ENCODE peak calls at places on chromosomes 1 and 21, in nine cellular contexts. E is osteocyte; O is tibial nerve; W is left cardiac atrium; D is activated T-helper 9 cell treated with anti-CD3 and anti-CD28 coated beads, Interleukin-2, amount 50 U/mL, for 16 hours; T is NCI-H2081; L is GM12865; X is stromal cell of bone marrow; R is germinal center. H is an unnamed sample.

GRCh38 chr21:45543371-45543709 is 1.1 kb upstream of the SLC19A1 start:
- DNase-seq in W (no peak), E (no peak), R (no peak), T (no peak), D (no peak), O (no peak), X (no peak), L (no peak), H (no peak)

GRCh38 chr1:179043266-179043665 is 17.6 kb downstream of the FAM20B start:
- DNase-seq in D (no peak), R (no peak), E (no peak), T (no peak), L (no peak), X (no peak), W (no peak), O (no peak), H (no peak)

GRCh38 chr1:59707216-59707615 is 107.5 kb upstream of the HOOK1 start:
- DNase-seq in E (no peak), T (no peak), X (peak), O (no peak), R (no peak), D (no peak), L (no peak), W (peak), H (no peak)

GRCh38 chr1:230863449-230863848 is 4.9 kb downstream of the C1orf198 start:
- DNase-seq in X (no peak), E (no peak), T (no peak), O (no peak), D (no peak), R (peak), L (no peak), W (no peak), H (peak)

GRCh38 chr1:64150266-64150665 is 53.2 kb upstream of the UBE2U start:
- DNase-seq in D (no peak), T (no peak), L (no peak), E (no peak), W (no peak), R (no peak), X (no peak), O (no peak), H (no peak)

GRCh38 chr1:223299553-223299952 is 64.4 kb downstream of the SUSD4 start:
- DNase-seq in O (no peak), D (no peak), E (no peak), L (no peak), T (no peak), W (no peak), R (no peak), X (no peak), H (no peak)

GRCh38 chr1:52907068-52907811 is 14.3 kb downstream of the ECHDC2 start:
- DNase-seq in X (no peak), L (no peak), W (no peak), R (no peak), O (no peak), E (no peak), D (no peak), T (no peak), H (no peak)

GRCh38 chr1:214604543-214604942 is 1.5 kb downstream of the CENPF start:
- DNase-seq in R (no peak), T (no peak), L (no peak), X (no peak), E (no peak), W (no peak), D (no peak), O (no peak), H (no peak)

GRCh38 chr1:172638885-172639831 is 19.7 kb upstream of the FASLG start:
- DNase-seq in D (peak), R (no peak), E (no peak), T (no peak), W (no peak), L (peak), X (peak), O (no peak), H (no peak)

GRCh38 chr1:145872421-145872891 is 13.2 kb downstream of the ANKRD35 start:
- DNase-seq in R (no peak), E (no peak), D (no peak), X (peak), O (peak), L (no peak), W (peak), T (no peak), H (no peak)

GRCh38 chr1:29471487-29472313 is 235.4 kb downstream of the PTPRU start:
- DNase-seq in D (no peak), W (no peak), O (no peak), E (no peak), L (no peak), R (no peak), T (peak), X (no peak), H (no peak)

GRCh38 chr1:29322861-29323585 is 86.7 kb downstream of the PTPRU start:
- DNase-seq in D (no peak), L (no peak), T (no peak), R (no peak), O (no peak), E (peak), W (no peak), X (no peak), H (no peak)

GRCh38 chr1:2804628-2805351 is 3.3 kb upstream of the TTC34 start:
- DNase-seq in D (no peak), L (no peak), W (peak), T (no peak), R (no peak), X (no peak), O (no peak), E (no peak), H (no peak)

GRCh38 chr1:35769188-35769758 is 505 bp downstream of the CLSPN start:
- DNase-seq in O (peak), D (peak), T (peak), W (peak), R (peak), L (peak), X (peak), E (peak), H (peak)

GRCh38 chr1:119101563-119101962 is 38.9 kb downstream of the WARS2 start:
- DNase-seq in W (no peak), O (no peak), R (no peak), E (no peak), X (peak), D (no peak), L (no peak), T (no peak), H (no peak)

GRCh38 chr21:43585924-43586411 is 73.3 kb downstream of the HSF2BP start:
- DNase-seq in W (peak), D (no peak), R (no peak), T (no peak), O (peak), E (peak), L (no peak), X (peak), H (no peak)

GRCh38 chr1:40783001-40783905 is at the start of gene KCNQ4:
- DNase-seq in R (peak), X (no peak), W (peak), O (no peak), T (peak), L (no peak), E (no peak), D (no peak), H (no peak)

GRCh38 chr1:55045430-55045829 is 6.1 kb downstream of the PCSK9 start:
- DNase-seq in W (no peak), X (no peak), L (no peak), O (no peak), D (no peak), E (no peak), R (no peak), T (no peak), H (no peak)

GRCh38 chr21:33801424-33802405 is 113.9 kb downstream of the ATP5PO start:
- DNase-seq in E (peak), X (no peak), O (no peak), R (no peak), T (peak), W (no peak), D (no peak), L (peak), H (no peak)

GRCh38 chr1:113947388-113948107 is 18.4 kb downstream of the HIPK1 start:
- DNase-seq in E (no peak), L (no peak), T (no peak), X (no peak), R (no peak), O (no peak), W (no peak), D (no peak), H (peak)

GRCh38 chr1:248820041-248820585 is 5.6 kb downstream of the SH3BP5L start:
- DNase-seq in T (no peak), O (no peak), W (no peak), L (no peak), X (no peak), R (no peak), D (no peak), E (no peak), H (no peak)

GRCh38 chr1:8035289-8035688 is 9.2 kb upstream of the ERRFI1 start:
- DNase-seq in D (no peak), W (no peak), E (no peak), R (no peak), O (no peak), T (no peak), L (no peak), X (no peak), H (no peak)

GRCh38 chr1:19053486-19053885 is 97.0 kb upstream of the IFFO2 start:
- DNase-seq in W (no peak), O (no peak), L (no peak), X (no peak), R (no peak), T (no peak), E (no peak), D (no peak), H (no peak)

GRCh38 chr1:206898089-206898908 is 1.1 kb downstream of the IL24 start:
- DNase-seq in W (no peak), X (peak), O (no peak), D (no peak), E (peak), R (no peak), T (no peak), L (no peak), H (no peak)

GRCh38 chr1:119613769-119614358 is 34.2 kb downstream of the ZNF697 start:
- DNase-seq in X (peak), W (peak), L (peak), O (peak), D (peak), E (peak), R (peak), T (peak), H (peak)

GRCh38 chr1:78155121-78155520 is 109.4 kb downstream of the GIPC2 start:
- DNase-seq in D (no peak), O (no peak), L (no peak), X (no peak), T (no peak), R (no peak), E (no peak), W (no peak), H (no peak)

GRCh38 chr1:98940680-98941079 is 64.0 kb downstream of the PLPPR5 start:
- DNase-seq in W (no peak), R (no peak), X (peak), T (no peak), O (no peak), D (no peak), L (no peak), E (no peak), H (no peak)

GRCh38 chr1:75087278-75087677 is 46.9 kb upstream of the LHX8 start:
- DNase-seq in D (no peak), O (no peak), W (no peak), E (no peak), L (no peak), R (no peak), X (no peak), T (no peak), H (no peak)

GRCh38 chr1:220892997-220893700 is 13.9 kb downstream of the HLX start:
- DNase-seq in O (no peak), X (no peak), W (no peak), T (no peak), D (no peak), E (no peak), L (no peak), R (no peak), H (no peak)

GRCh38 chr1:182833271-182833670 is 5.9 kb upstream of the DHX9 start:
- DNase-seq in E (no peak), W (no peak), R (no peak), O (no peak), X (no peak), L (no peak), D (no peak), T (no peak), H (no peak)

GRCh38 chr1:208113036-208113435 is 131.1 kb downstream of the PLXNA2 start:
- DNase-seq in L (no peak), R (no peak), X (no peak), W (no peak), D (no peak), T (no peak), E (no peak), O (no peak), H (no peak)

GRCh38 chr1:211281322-211282022 is 22.3 kb downstream of the RCOR3 start:
- DNase-seq in O (no peak), E (no peak), L (no peak), R (no peak), T (no peak), X (no peak), W (no peak), D (no peak), H (no peak)

GRCh38 chr1:20448626-20449215 is 37.3 kb downstream of the CAMK2N1 start:
- DNase-seq in E (no peak), X (no peak), O (no peak), W (no peak), L (no peak), D (no peak), R (no peak), T (no peak), H (no peak)

GRCh38 chr1:38046884-38047602 is 450 bp upstream of the POU3F1 start:
- DNase-seq in O (peak), W (peak), L (peak), D (peak), X (peak), T (peak), R (peak), E (peak), H (peak)

GRCh38 chr21:41965045-41965444 is 11.2 kb upstream of the C2CD2 start:
- DNase-seq in R (no peak), D (no peak), O (no peak), T (peak), W (no peak), X (no peak), L (no peak), E (peak), H (peak)

GRCh38 chr1:227728892-227729143 is 6.3 kb downstream of the JMJD4 start:
- DNase-seq in R (no peak), E (no peak), X (no peak), W (no peak), D (no peak), L (no peak), T (no peak), O (no peak), H (no peak)

GRCh38 chr1:154445040-154445472 is 39.9 kb downstream of the IL6R start:
- DNase-seq in L (peak), O (no peak), E (no peak), D (no peak), X (no peak), T (no peak), R (no peak), W (no peak), H (no peak)

H was measured in OCI-LY7.